ENCODE peak calls at places on chromosomes 16 and 17, in four cellular contexts. Q is thyroid gland, P is upper lobe of left lung, G is IMR-90. S is an unnamed sample.

GRCh38 chr17:38671939-38672720 is 2.6 kb downstream of the EPOP start:
- DNase-seq in G (no peak), P (no peak), Q (no peak), S (no peak)

GRCh38 chr16:68991075-68991474 is 114.4 kb upstream of the HAS3 start:
- DNase-seq in G (no peak), Q (no peak), P (no peak), S (no peak)

GRCh38 chr17:44214230-44214494 is 5.3 kb downstream of the UBTF start:
- DNase-seq in Q (no peak), G (no peak), P (no peak), S (no peak)

GRCh38 chr16:23803591-23804123 is 32.1 kb upstream of the PRKCB start:
- DNase-seq in P (peak), G (peak), Q (peak), S (no peak)

GRCh38 chr17:40110457-40110856 is 10.1 kb upstream of the NR1D1 start:
- DNase-seq in P (no peak), Q (no peak), G (no peak), S (peak)

GRCh38 chr17:75228847-75229246 is 23.4 kb downstream of the NUP85 start:
- DNase-seq in P (peak), Q (no peak), G (no peak), S (no peak)

GRCh38 chr17:27667656-27668487 is 36.9 kb downstream of the LGALS9 start:
- DNase-seq in G (no peak), Q (no peak), P (no peak), S (no peak)

GRCh38 chr17:21034350-21035235 is 8.2 kb downstream of the USP22 start:
- DNase-seq in G (peak), P (no peak), Q (no peak), S (peak)

GRCh38 chr17:56045907-56046306 is 107.4 kb upstream of the ANKFN1 start:
- DNase-seq in P (no peak), Q (no peak), G (no peak), S (no peak)

GRCh38 chr17:50871369-50871768 is 5.2 kb upstream of the TOB1 start:
- DNase-seq in G (no peak), P (no peak), Q (no peak), S (no peak)

GRCh38 chr17:81386646-81387234 is 8.5 kb upstream of the BAHCC1 start:
- DNase-seq in Q (peak), G (no peak), P (no peak), S (no peak)

GRCh38 chr17:45006927-45007461 is 38.9 kb upstream of the C1QL1 start:
- DNase-seq in P (no peak), G (no peak), Q (no peak), S (no peak)

GRCh38 chr16:66324785-66325184 is 41.7 kb upstream of the CDH5 start:
- DNase-seq in Q (no peak), G (no peak), P (no peak), S (no peak)

GRCh38 chr16:4140652-4141051 is 24.4 kb upstream of the ADCY9 start:
- DNase-seq in Q (peak), G (peak), P (no peak), S (peak)

GRCh38 chr16:27220991-27221390 is 17.7 kb downstream of the KDM8 start:
- DNase-seq in Q (no peak), G (no peak), P (no peak), S (no peak)

GRCh38 chr16:14013145-14013570 is 58.0 kb upstream of the MRTFB start:
- DNase-seq in G (no peak), Q (no peak), P (no peak), S (no peak)

GRCh38 chr17:16937431-16937830 is 34.5 kb downstream of the TNFRSF13B start:
- DNase-seq in Q (no peak), G (no peak), P (peak), S (peak)

GRCh38 chr16:89137666-89138512 is 33.7 kb upstream of the CDH15 start:
- DNase-seq in Q (no peak), G (no peak), P (no peak), S (no peak)

GRCh38 chr17:7063518-7064094 is 16.4 kb downstream of the CLEC10A start:
- DNase-seq in G (no peak), P (no peak), Q (no peak), S (no peak)

GRCh38 chr17:81365148-81365600 is 30.1 kb upstream of the BAHCC1 start:
- DNase-seq in P (peak), Q (peak), G (peak), S (peak)

GRCh38 chr17:7548585-7549400 is at the start of gene TNFSF12:
- DNase-seq in G (peak), Q (peak), P (peak), S (peak)

GRCh38 chr16:27245276-27246231 is 23.0 kb downstream of the NSMCE1 start:
- DNase-seq in P (peak), G (peak), Q (peak), S (peak)

GRCh38 chr16:10612649-10613179 is 32.3 kb upstream of the EMP2 start:
- DNase-seq in P (no peak), Q (no peak), G (no peak), S (no peak)

GRCh38 chr17:4735825-4736651 is 3.6 kb upstream of the ZMYND15 start:
- DNase-seq in G (no peak), P (peak), Q (no peak), S (no peak)

GRCh38 chr16:55349867-55350266 is 25.9 kb downstream of the IRX6 start:
- DNase-seq in Q (no peak), G (no peak), P (no peak), S (no peak)

GRCh38 chr17:17811381-17812210 is 25.2 kb downstream of the SREBF1 start:
- DNase-seq in P (no peak), G (no peak), Q (no peak), S (no peak)

GRCh38 chr16:87465306-87465705 is 27.5 kb downstream of the ZCCHC14 start:
- DNase-seq in P (peak), G (peak), Q (peak), S (peak)

GRCh38 chr17:8264836-8265542 is 15.9 kb downstream of the PFAS start:
- DNase-seq in P (no peak), G (no peak), Q (no peak), S (no peak)

GRCh38 chr16:4637501-4638166 is 13.0 kb downstream of the MGRN1 start:
- DNase-seq in G (no peak), P (no peak), Q (no peak), S (no peak)

GRCh38 chr17:8151641-8152111 is 528 bp downstream of the PER1 start:
- DNase-seq in Q (peak), P (peak), G (peak), S (peak)

GRCh38 chr16:88374736-88375135 is 8.0 kb upstream of the ZNF469 start:
- DNase-seq in P (no peak), G (no peak), Q (no peak), S (no peak)

DNA sequence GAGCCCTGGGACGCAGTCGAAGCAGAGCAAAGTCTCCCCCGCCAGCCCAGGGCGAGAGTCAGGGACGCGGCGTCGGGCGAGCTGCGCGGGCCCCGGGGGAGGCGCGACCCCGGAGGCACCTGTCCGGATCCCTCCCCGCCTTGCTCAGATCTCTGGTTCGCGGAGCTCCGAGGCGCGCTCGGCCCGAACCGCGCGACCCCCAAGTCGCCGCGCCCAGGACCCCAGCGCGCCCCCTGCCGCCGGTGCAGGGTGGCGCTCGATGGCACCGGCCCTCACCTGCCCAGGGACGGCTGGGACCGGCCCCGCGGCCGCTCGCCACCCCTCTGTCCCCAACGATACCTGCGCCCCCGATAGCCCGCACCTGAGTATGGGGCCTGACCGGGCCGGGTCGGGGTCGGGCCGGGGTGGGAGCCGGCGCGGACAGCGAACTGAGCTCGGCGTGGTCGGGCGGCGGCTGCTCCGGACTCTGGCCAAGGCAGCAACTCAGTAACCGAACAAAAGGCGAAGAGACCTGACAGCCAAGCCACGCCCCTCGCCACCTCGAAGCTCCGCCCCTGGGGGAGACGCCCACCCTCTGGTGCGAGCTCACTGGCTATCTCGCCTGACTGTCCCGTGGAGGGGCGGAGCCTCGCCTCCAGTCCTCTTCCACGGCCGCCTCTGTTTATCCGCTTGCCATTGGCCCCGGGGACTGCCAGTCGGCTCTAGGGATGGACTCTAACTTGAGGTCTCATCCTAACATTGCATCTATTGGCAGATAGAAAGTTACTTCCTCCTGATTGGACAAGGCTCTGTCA is at the start of gene JUP:
- DNase-seq in G (peak), P (peak), Q (peak), S (peak)
- TF ChIP-seq POLR2A in G (peak), P (peak), Q (peak), S (peak)

GRCh38 chr17:14329900-14330491 is 29.1 kb downstream of the HS3ST3B1 start:
- DNase-seq in P (no peak), Q (no peak), G (no peak), S (peak)
- H3K4me3 ChIP-seq in P (no peak), Q (no peak), G (no peak), S (no peak)

GRCh38 chr16:70429888-70430666 is 8.8 kb downstream of the ST3GAL2 start:
- DNase-seq in P (peak), G (no peak), Q (peak), S (no peak)
- TF ChIP-seq POLR2A in P (no peak), G (no peak), Q (peak), S (no peak)

GRCh38 chr16:29665294-29666077 is 2.4 kb downstream of the SPN start:
- DNase-seq in Q (no peak), G (no peak), P (no peak), S (no peak)

GRCh38 chr16:29668267-29668666 is 5.2 kb downstream of the SPN start:
- DNase-seq in Q (no peak), G (no peak), P (no peak), S (no peak)

GRCh38 chr16:29663829-29664132 is 734 bp downstream of the SPN start:
- DNase-seq in Q (no peak), P (no peak), G (no peak), S (no peak)

GRCh38 chr16:29664133-29664912 is 1.3 kb downstream of the SPN start:
- DNase-seq in G (no peak), Q (no peak), P (peak), S (no peak)

DNA sequence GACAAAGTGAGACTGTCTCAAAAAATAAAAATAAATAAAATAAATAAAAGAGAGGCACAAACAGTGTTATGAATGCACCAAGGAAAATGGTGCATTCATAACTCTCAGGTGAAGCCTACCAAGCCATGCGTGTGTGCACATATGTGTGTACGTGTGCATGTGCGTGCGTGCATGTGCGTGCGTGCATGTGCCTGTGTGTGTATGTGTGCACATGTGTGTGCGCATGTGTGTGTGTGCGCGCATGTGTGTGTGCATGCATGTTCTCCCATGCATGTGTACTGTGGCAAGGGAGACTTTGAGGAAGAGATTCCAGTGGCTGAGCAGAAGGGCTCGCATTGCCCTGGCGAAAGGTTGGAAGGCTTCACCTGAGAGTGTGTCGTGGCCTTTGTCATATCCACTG is 4.7 kb downstream of the SPN start:
- DNase-seq in G (no peak), P (no peak), Q (no peak), S (no peak)
- H3K4me3 ChIP-seq in G (no peak), P (no peak), Q (no peak), S (no peak)

GRCh38 chr17:76683011-76683755 is 27.6 kb downstream of the MXRA7 start:
- DNase-seq in Q (no peak), G (no peak), P (no peak), S (no peak)
- TF ChIP-seq POLR2A in Q (no peak), G (no peak), P (no peak), S (no peak)

GRCh38 chr17:69879576-69879975 is 195.4 kb upstream of the KCNJ16 start:
- DNase-seq in Q (no peak), P (no peak), G (no peak), S (no peak)

GRCh38 chr17:69884361-69884760 is 190.7 kb upstream of the KCNJ16 start:
- DNase-seq in G (no peak), P (no peak), Q (no peak), S (no peak)

GRCh38 chr17:69883139-69883538 is 191.9 kb upstream of the KCNJ16 start:
- DNase-seq in Q (peak), G (no peak), P (no peak), S (no peak)

GRCh38 chr17:69880591-69881112 is 194.4 kb upstream of the KCNJ16 start:
- DNase-seq in G (no peak), P (no peak), Q (no peak), S (no peak)

GRCh38 chr17:69882281-69882680 is 192.7 kb upstream of the KCNJ16 start:
- DNase-seq in G (peak), P (no peak), Q (no peak), S (no peak)
- H3K4me3 ChIP-seq in G (no peak), P (no peak), Q (no peak), S (no peak)

S was measured in lower leg skin.